ENCODE peak calls at places on chromosomes 13 and 19, in ten cellular contexts. U is tibial nerve, P is astrocyte of the spinal cord, D is HCT116, G is fibroblast of the aortic adventitia, C is psoas muscle, V is tibial artery, R is choroid plexus epithelial cell, T is fibroblast of pulmonary artery, E is heart left ventricle. L is an unnamed sample.

GRCh38 chr19:33235269-33235995 is 9.8 kb upstream of the SLC7A10 start:
- DNase-seq in U (peak; percentile 92), P (peak; percentile 62), D (peak; percentile 57), G (peak; percentile 72), C (peak; percentile 76), V (peak; percentile 83), R (peak; percentile 76), T (peak; percentile 73), E (peak; percentile 77), L (peak; percentile 75)

GRCh38 chr19:33252971-33253370 is 27.3 kb upstream of the SLC7A10 start:
- DNase-seq in U (no peak), P (no peak), D (no peak), G (no peak), C (no peak), V (no peak), R (no peak), T (no peak), E (no peak), L (no peak)

GRCh38 chr19:55472463-55472862 is 4.0 kb upstream of the ZNF628 start:
- DNase-seq in U (no peak), P (peak; percentile 65), D (peak; percentile 96), G (peak; percentile 60), C (no peak), V (no peak), R (peak; percentile 70), T (peak; percentile 55), E (no peak), L (peak; percentile 41)

GRCh38 chr13:87680298-87680697 is 9.1 kb downstream of the SLITRK5 start:
- DNase-seq in U (no peak), P (peak; percentile 9), D (no peak), G (no peak), C (no peak), V (no peak), R (no peak), T (no peak), E (no peak), L (no peak)

GRCh38 chr13:106612688-106613087 is 44.8 kb upstream of the ARGLU1 start:
- DNase-seq in U (peak; percentile 90), P (no peak), D (no peak), G (peak; percentile 62), C (peak; percentile 74), V (peak; percentile 82), R (peak; percentile 80), T (peak; percentile 82), E (peak; percentile 32), L (peak; percentile 23)

GRCh38 chr13:110338441-110339101 is 31.5 kb downstream of the COL4A2 start:
- DNase-seq in U (peak; percentile 62), P (peak; percentile 91), D (no peak), G (peak; percentile 79), C (no peak), V (peak; percentile 78), R (peak; percentile 93), T (peak; percentile 92), E (peak; percentile 65), L (peak; percentile 84)

GRCh38 chr13:66077286-66077685 is 1152.8 kb downstream of the PCDH9 start:
- DNase-seq in U (no peak), P (no peak), D (no peak), G (peak; percentile 16), C (no peak), V (no peak), R (peak; percentile 5), T (no peak), E (no peak), L (no peak)

GRCh38 chr13:44280461-44280860 is 93.2 kb upstream of the SERP2 start:
- DNase-seq in U (no peak), P (peak; percentile 69), D (no peak), G (peak; percentile 22), C (no peak), V (no peak), R (peak; percentile 53), T (no peak), E (no peak), L (no peak)

GRCh38 chr19:12833747-12834417 is 497 bp downstream of the RTBDN start:
- DNase-seq in U (no peak), P (no peak), D (no peak), G (no peak), C (no peak), V (no peak), R (no peak), T (no peak), E (no peak), L (peak; percentile 8)

GRCh38 chr13:47843005-47843404 is 158.1 kb downstream of the SUCLA2 start:
- DNase-seq in U (no peak), P (no peak), D (no peak), G (no peak), C (no peak), V (no peak), R (no peak), T (no peak), E (no peak), L (no peak)

GRCh38 chr19:492091-492531 is 4.2 kb upstream of the MADCAM1 start:
- DNase-seq in U (no peak), P (no peak), D (no peak), G (peak; percentile 11), C (peak; percentile 16), V (no peak), R (no peak), T (no peak), E (no peak), L (no peak)

DNA sequence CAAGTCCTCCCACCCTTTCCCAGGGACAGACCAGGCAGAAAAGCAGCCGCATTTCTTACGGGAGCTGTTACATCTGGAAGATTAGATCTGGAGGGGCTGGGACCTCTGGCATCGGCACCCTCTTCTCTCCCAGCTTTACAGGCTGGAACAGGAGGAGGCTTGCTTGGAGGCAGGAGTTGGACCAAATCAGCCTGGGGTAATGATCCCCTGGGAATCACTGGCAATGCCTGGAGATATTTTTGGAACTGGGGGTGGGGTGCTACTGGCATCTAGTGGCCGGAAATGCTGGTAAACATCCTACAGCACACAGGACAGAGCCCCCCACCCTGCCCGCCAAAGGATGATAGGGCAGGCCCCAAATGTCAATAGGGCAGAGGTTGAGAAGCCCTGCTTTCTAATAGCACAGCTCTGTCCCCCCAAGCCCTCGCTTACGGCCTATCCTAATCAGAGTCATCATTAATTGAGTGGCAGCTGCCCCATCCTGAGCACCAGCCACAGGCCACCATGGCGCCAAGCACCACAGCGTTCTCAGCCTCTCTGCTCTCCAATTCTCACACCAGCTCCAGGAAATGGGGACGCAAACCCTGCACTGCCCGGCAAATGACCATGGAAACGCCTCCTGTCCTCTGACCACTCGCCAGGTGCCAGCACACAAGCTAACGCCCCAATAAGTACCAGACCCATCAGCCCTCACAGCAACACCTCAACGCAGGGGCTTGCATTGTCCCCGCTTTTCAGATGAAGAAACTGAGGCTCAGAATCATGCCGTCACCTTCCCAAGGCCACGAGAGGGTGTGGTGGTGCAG is 20.6 kb downstream of the LRRC4B start:
- DNase-seq in U (no peak), P (no peak), D (no peak), G (no peak), C (no peak), V (no peak), R (no peak), T (no peak), E (no peak), L (no peak)
- TF ChIP-seq CTCF in U (no peak), P (no peak), D (no peak), G (no peak), C (peak; percentile 14), V (no peak), R (no peak), T (no peak), E (no peak), L (no peak)

DNA sequence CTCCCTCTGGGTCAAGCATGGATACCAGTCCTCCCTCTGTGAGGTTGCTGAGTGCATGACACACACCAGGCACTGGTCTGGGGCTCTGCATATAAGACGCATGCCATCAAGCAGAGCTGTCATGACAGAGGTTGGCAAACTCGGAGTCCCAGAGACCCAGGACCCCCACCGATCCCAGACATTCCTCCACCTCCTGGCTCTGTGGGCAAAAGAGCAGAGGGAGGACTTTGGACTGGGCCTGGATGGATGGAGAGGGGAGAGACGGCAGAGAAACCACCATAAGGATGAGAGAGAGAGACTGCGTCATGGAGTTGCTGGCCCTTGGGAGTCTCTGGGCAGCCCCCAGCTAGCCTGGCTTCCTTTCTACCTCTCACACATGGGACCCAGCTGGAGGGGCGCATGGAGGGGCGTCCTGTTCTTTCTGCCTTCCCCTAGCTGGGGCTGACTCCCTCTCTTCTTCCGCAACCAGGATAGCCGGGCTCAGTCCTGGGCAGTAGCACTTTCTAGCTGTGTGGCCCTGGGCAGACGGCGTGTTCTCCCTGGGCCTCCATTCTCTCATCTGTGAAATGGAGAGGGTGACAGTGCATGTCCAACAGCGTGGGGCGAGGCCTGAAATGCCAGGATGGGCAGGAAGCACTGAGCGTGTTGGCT is 1.6 kb downstream of the HPN start:
- DNase-seq in U (no peak), P (no peak), D (no peak), G (no peak), C (no peak), V (no peak), R (no peak), T (no peak), E (no peak), L (no peak)
- H3K4me3 ChIP-seq in U (no peak overlapping the region), P (no peak overlapping the region), D (no peak overlapping the region), G (no peak overlapping the region), C (no peak overlapping the region), V (no peak overlapping the region), R (no peak overlapping the region), T (no peak overlapping the region), E (no peak overlapping the region), L (no peak overlapping the region)

GRCh38 chr19:38211206-38211605 is 12.8 kb downstream of the DPF1 start:
- DNase-seq in U (no peak), P (no peak), D (no peak), G (no peak), C (no peak), V (no peak), R (no peak), T (no peak), E (no peak), L (no peak)
- TF ChIP-seq CTCF in U (no peak), P (peak; percentile 4), D (no peak), G (peak; percentile 9), C (no peak), V (no peak), R (no peak), T (no peak), E (peak; percentile 7), L (no peak)

GRCh38 chr13:39407138-39407537 is 195.9 kb downstream of the LHFPL6 start:
- DNase-seq in U (no peak), P (no peak), D (no peak), G (no peak), C (no peak), V (no peak), R (no peak), T (no peak), E (no peak), L (no peak)

GRCh38 chr13:39408512-39408911 is 194.5 kb downstream of the LHFPL6 start:
- DNase-seq in U (no peak), P (no peak), D (no peak), G (no peak), C (no peak), V (no peak), R (no peak), T (no peak), E (no peak), L (no peak)

GRCh38 chr13:39407786-39408185 is 195.2 kb downstream of the LHFPL6 start:
- DNase-seq in U (no peak), P (no peak), D (no peak), G (no peak), C (no peak), V (no peak), R (no peak), T (no peak), E (no peak), L (no peak)

GRCh38 chr13:39411501-39411900 is 191.5 kb downstream of the LHFPL6 start:
- DNase-seq in U (no peak), P (no peak), D (no peak), G (no peak), C (no peak), V (no peak), R (peak; percentile 36), T (no peak), E (no peak), L (peak; percentile 69)

GRCh38 chr13:39410089-39410901 is 192.7 kb downstream of the LHFPL6 start:
- DNase-seq in U (no peak), P (peak; percentile 66), D (no peak), G (peak; percentile 94), C (no peak), V (no peak), R (peak; percentile 93), T (peak; percentile 93), E (no peak), L (peak; percentile 90)
- H3K4me3 ChIP-seq in U (no peak overlapping the region), P (no peak overlapping the region), D (no peak overlapping the region), G (no peak overlapping the region), C (no peak overlapping the region), V (no peak overlapping the region), R (no peak overlapping the region), T (no peak overlapping the region), E (no peak overlapping the region), L (no peak overlapping the region)